ENCODE peak calls at places on chromosomes 3 and 15, in five cellular contexts. One of them, this sample, is unnamed.

GRCh38 chr3:119145500-119146167 is at the start of gene TEX55:
- DNase-seq in naive thymus-derived CD4-positive, alpha-beta T cell: peak; percentile 48
- DNase-seq in K562: peak; percentile 36
- DNase-seq in HepG2: peak; percentile 30
- DNase-seq in uterus: no peak
- DNase-seq in this sample: peak; percentile 22

GRCh38 chr3:87982421-87982820 is 76.4 kb downstream of the CGGBP1 start:
- DNase-seq in HepG2: no peak
- DNase-seq in naive thymus-derived CD4-positive, alpha-beta T cell: no peak
- DNase-seq in uterus: no peak
- DNase-seq in K562: no peak
- DNase-seq in this sample: no peak

GRCh38 chr15:47997712-47998111 is 123.1 kb upstream of the SLC24A5 start:
- DNase-seq in uterus: no peak
- DNase-seq in naive thymus-derived CD4-positive, alpha-beta T cell: no peak
- DNase-seq in HepG2: no peak
- DNase-seq in K562: no peak
- DNase-seq in this sample: no peak

GRCh38 chr15:100131321-100132224 is 210.2 kb downstream of the ADAMTS17 start:
- DNase-seq in naive thymus-derived CD4-positive, alpha-beta T cell: no peak
- DNase-seq in K562: peak; percentile 82
- DNase-seq in uterus: no peak
- DNase-seq in HepG2: peak; percentile 61
- DNase-seq in this sample: peak; percentile 81

GRCh38 chr3:186825294-186825821 is 17.2 kb upstream of the ADIPOQ start:
- DNase-seq in naive thymus-derived CD4-positive, alpha-beta T cell: no peak
- DNase-seq in uterus: no peak
- DNase-seq in HepG2: no peak
- DNase-seq in K562: peak; percentile 75
- DNase-seq in this sample: no peak

GRCh38 chr15:50107591-50108408 is 11.2 kb downstream of the ATP8B4 start:
- DNase-seq in uterus: no peak
- DNase-seq in HepG2: no peak
- DNase-seq in naive thymus-derived CD4-positive, alpha-beta T cell: no peak
- DNase-seq in K562: no peak
- DNase-seq in this sample: peak; percentile 42

GRCh38 chr15:44775923-44776322 is 39.6 kb downstream of the TRIM69 start:
- DNase-seq in K562: no peak
- DNase-seq in uterus: no peak
- DNase-seq in naive thymus-derived CD4-positive, alpha-beta T cell: no peak
- DNase-seq in HepG2: no peak
- DNase-seq in this sample: no peak

GRCh38 chr15:56390739-56391267 is 25.6 kb downstream of the TEX9 start:
- DNase-seq in HepG2: no peak
- DNase-seq in K562: no peak
- DNase-seq in uterus: no peak
- DNase-seq in naive thymus-derived CD4-positive, alpha-beta T cell: no peak
- DNase-seq in this sample: no peak

GRCh38 chr3:109973733-109974132 is 636.4 kb upstream of the DPPA4 start:
- DNase-seq in naive thymus-derived CD4-positive, alpha-beta T cell: no peak
- DNase-seq in HepG2: no peak
- DNase-seq in uterus: no peak
- DNase-seq in K562: no peak
- DNase-seq in this sample: no peak

GRCh38 chr15:71788646-71789579 is 21.4 kb upstream of the NR2E3 start:
- DNase-seq in K562: no peak
- DNase-seq in naive thymus-derived CD4-positive, alpha-beta T cell: no peak
- DNase-seq in HepG2: no peak
- DNase-seq in uterus: no peak
- DNase-seq in this sample: no peak

GRCh38 chr3:193704431-193704830 is 111.4 kb downstream of the OPA1 start:
- DNase-seq in K562: peak; percentile 38
- DNase-seq in uterus: no peak
- DNase-seq in naive thymus-derived CD4-positive, alpha-beta T cell: no peak
- DNase-seq in HepG2: no peak
- DNase-seq in this sample: no peak

GRCh38 chr3:8972614-8973013 is 9.3 kb upstream of the RAD18 start:
- DNase-seq in naive thymus-derived CD4-positive, alpha-beta T cell: no peak
- DNase-seq in uterus: no peak
- DNase-seq in K562: peak; percentile 93
- DNase-seq in HepG2: peak; percentile 20
- DNase-seq in this sample: no peak

GRCh38 chr15:73244333-73244732 is 124.4 kb downstream of the HCN4 start:
- DNase-seq in K562: peak; percentile 34
- DNase-seq in HepG2: peak; percentile 31
- DNase-seq in uterus: no peak
- DNase-seq in naive thymus-derived CD4-positive, alpha-beta T cell: no peak
- DNase-seq in this sample: no peak

GRCh38 chr15:31488437-31489204 is 162.0 kb downstream of the KLF13 start:
- DNase-seq in uterus: peak; percentile 67
- DNase-seq in HepG2: peak; percentile 64
- DNase-seq in K562: peak; percentile 81
- DNase-seq in naive thymus-derived CD4-positive, alpha-beta T cell: peak; percentile 66
- DNase-seq in this sample: no peak

GRCh38 chr3:14472471-14473351 is 67.4 kb downstream of the GRIP2 start:
- DNase-seq in naive thymus-derived CD4-positive, alpha-beta T cell: no peak
- DNase-seq in uterus: peak; percentile 84
- DNase-seq in HepG2: peak; percentile 20
- DNase-seq in K562: no peak
- DNase-seq in this sample: peak; percentile 20

GRCh38 chr3:112134335-112135124 is 1.5 kb upstream of the GCSAM start:
- DNase-seq in K562: no peak
- DNase-seq in HepG2: no peak
- DNase-seq in uterus: no peak
- DNase-seq in naive thymus-derived CD4-positive, alpha-beta T cell: peak; percentile 26
- DNase-seq in this sample: no peak

GRCh38 chr15:62307551-62307950 is 142.5 kb upstream of the C2CD4B start:
- DNase-seq in HepG2: no peak
- DNase-seq in uterus: no peak
- DNase-seq in K562: no peak
- DNase-seq in naive thymus-derived CD4-positive, alpha-beta T cell: no peak
- DNase-seq in this sample: no peak

GRCh38 chr3:164677317-164677716 is 401.0 kb downstream of the SI start:
- DNase-seq in naive thymus-derived CD4-positive, alpha-beta T cell: no peak
- DNase-seq in K562: no peak
- DNase-seq in uterus: no peak
- DNase-seq in HepG2: no peak
- DNase-seq in this sample: no peak

GRCh38 chr15:46815765-46816164 is 901.5 kb upstream of the SEMA6D start:
- DNase-seq in uterus: no peak
- DNase-seq in naive thymus-derived CD4-positive, alpha-beta T cell: no peak
- DNase-seq in K562: no peak
- DNase-seq in HepG2: no peak
- DNase-seq in this sample: peak; percentile 10

GRCh38 chr3:139187648-139188047 is 143.0 kb upstream of the PRR23C start:
- DNase-seq in uterus: no peak
- DNase-seq in HepG2: no peak
- DNase-seq in K562: peak; percentile 61
- DNase-seq in naive thymus-derived CD4-positive, alpha-beta T cell: no peak
- DNase-seq in this sample: no peak

GRCh38 chr3:129985113-129985512 is 10.6 kb downstream of the TRH start:
- DNase-seq in naive thymus-derived CD4-positive, alpha-beta T cell: no peak
- DNase-seq in uterus: no peak
- DNase-seq in HepG2: no peak
- DNase-seq in K562: no peak
- DNase-seq in this sample: no peak

GRCh38 chr15:46934851-46935250 is 782.5 kb upstream of the SEMA6D start:
- DNase-seq in uterus: no peak
- DNase-seq in HepG2: no peak
- DNase-seq in K562: no peak
- DNase-seq in naive thymus-derived CD4-positive, alpha-beta T cell: no peak
- DNase-seq in this sample: no peak

GRCh38 chr3:107522510-107523360 is at the start of gene BBX:
- DNase-seq in uterus: peak; percentile 94
- DNase-seq in naive thymus-derived CD4-positive, alpha-beta T cell: peak; percentile 97
- DNase-seq in HepG2: peak; percentile 88
- DNase-seq in K562: peak; percentile 89
- DNase-seq in this sample: peak; percentile 95

GRCh38 chr15:70653426-70653825 is 109.9 kb downstream of the UACA start:
- DNase-seq in K562: no peak
- DNase-seq in naive thymus-derived CD4-positive, alpha-beta T cell: no peak
- DNase-seq in HepG2: peak; percentile 67
- DNase-seq in uterus: no peak
- DNase-seq in this sample: no peak

GRCh38 chr3:112043621-112044201 is 9.2 kb downstream of the TMPRSS7 start:
- DNase-seq in naive thymus-derived CD4-positive, alpha-beta T cell: peak; percentile 61
- DNase-seq in uterus: peak; percentile 33
- DNase-seq in K562: peak; percentile 59
- DNase-seq in HepG2: peak; percentile 62
- DNase-seq in this sample: peak; percentile 37

GRCh38 chr3:189967254-189967865 is 153.3 kb downstream of the P3H2 start:
- DNase-seq in uterus: no peak
- DNase-seq in K562: peak; percentile 19
- DNase-seq in HepG2: peak; percentile 48
- DNase-seq in naive thymus-derived CD4-positive, alpha-beta T cell: peak; percentile 32
- DNase-seq in this sample: no peak

GRCh38 chr3:14346191-14346590 is 56.2 kb upstream of the SLC6A6 start:
- DNase-seq in HepG2: no peak
- DNase-seq in K562: no peak
- DNase-seq in uterus: no peak
- DNase-seq in naive thymus-derived CD4-positive, alpha-beta T cell: no peak
- DNase-seq in this sample: no peak

GRCh38 chr3:38397320-38397719 is 50.7 kb downstream of the XYLB start:
- DNase-seq in HepG2: peak; percentile 40
- DNase-seq in K562: no peak
- DNase-seq in uterus: no peak
- DNase-seq in naive thymus-derived CD4-positive, alpha-beta T cell: no peak
- DNase-seq in this sample: peak; percentile 33

GRCh38 chr3:7172996-7173395 is 312.1 kb downstream of the GRM7 start:
- DNase-seq in naive thymus-derived CD4-positive, alpha-beta T cell: no peak
- DNase-seq in HepG2: no peak
- DNase-seq in K562: no peak
- DNase-seq in uterus: no peak
- DNase-seq in this sample: no peak

GRCh38 chr3:168061332-168061996 is 34.3 kb downstream of the GOLIM4 start:
- DNase-seq in naive thymus-derived CD4-positive, alpha-beta T cell: no peak
- DNase-seq in uterus: no peak
- DNase-seq in HepG2: peak; percentile 13
- DNase-seq in K562: no peak
- DNase-seq in this sample: no peak

GRCh38 chr15:101314301-101314700 is 19.3 kb upstream of the SNRPA1 start:
- DNase-seq in naive thymus-derived CD4-positive, alpha-beta T cell: no peak
- DNase-seq in uterus: peak; percentile 0
- DNase-seq in K562: no peak
- DNase-seq in HepG2: no peak
- DNase-seq in this sample: no peak

GRCh38 chr15:51137024-51137423 is 42.3 kb upstream of the TNFAIP8L3 start:
- DNase-seq in naive thymus-derived CD4-positive, alpha-beta T cell: no peak
- DNase-seq in K562: no peak
- DNase-seq in uterus: no peak
- DNase-seq in HepG2: no peak
- DNase-seq in this sample: no peak

DNA sequence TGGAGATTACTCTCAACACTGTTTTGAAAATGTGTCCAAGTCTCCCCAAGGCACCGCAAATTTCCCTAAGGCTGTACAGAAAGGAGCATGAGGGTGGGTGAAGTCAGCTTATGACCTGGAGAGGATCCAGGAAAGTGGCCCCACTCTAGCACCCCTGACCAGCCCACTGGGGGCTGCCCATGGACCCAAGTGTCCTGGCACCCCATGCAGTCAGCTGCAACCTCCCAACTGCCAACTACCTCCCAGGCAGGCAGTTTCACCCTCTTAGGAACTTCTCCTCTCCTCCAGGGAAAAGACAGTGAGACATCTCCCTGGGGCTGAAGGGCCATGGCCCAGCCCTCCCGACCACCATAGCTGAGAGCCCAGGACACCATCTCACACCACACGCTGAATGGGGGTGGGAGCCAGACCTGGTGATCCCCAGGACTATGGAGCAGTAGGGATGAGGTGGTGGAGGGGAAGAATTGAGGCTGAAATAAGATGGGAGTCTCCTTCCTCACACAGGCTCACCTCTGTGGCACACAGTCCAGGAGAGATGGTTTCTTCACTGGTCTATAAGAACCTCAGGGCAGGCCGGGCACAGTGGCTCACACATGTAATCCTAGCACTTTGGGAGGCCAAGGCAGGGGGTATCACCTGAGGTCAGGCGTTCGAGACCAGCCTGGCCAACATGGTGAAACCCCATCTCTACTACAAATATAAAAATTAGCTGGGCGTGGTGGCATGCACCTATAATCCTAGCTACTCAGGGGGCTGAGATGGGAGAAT is 104.4 kb downstream of the DAPK2 start:
- DNase-seq in K562: no peak
- DNase-seq in uterus: no peak
- DNase-seq in naive thymus-derived CD4-positive, alpha-beta T cell: no peak
- DNase-seq in HepG2: no peak
- DNase-seq in this sample: peak; percentile 14
- H3K27ac ChIP-seq in K562: no peak overlapping the region
- H3K27ac ChIP-seq in uterus: peak overlapping the region; percentile 23
- H3K27ac ChIP-seq in naive thymus-derived CD4-positive, alpha-beta T cell: no peak overlapping the region
- H3K27ac ChIP-seq in HepG2: no peak overlapping the region
- H3K27ac ChIP-seq in this sample: no peak overlapping the region

DNA sequence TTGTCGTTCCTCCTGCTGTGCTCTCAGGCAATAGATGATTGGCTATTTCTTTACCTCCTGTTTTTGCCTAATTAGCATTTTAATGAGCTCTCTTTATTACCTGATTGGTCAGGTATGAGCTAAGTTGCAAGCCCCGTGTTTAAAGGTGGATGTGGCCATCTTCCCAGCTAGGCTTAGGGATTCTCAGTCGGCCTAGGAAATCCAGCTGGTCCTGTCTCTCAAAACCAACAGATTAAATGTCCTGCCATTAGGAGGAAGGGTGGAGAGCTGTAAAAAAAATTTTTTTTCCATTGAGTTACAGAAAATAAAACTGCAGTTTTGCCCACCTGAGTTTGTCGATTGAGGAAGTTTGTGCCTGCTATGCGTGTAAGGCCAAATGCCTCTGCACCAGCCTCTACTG is 5.4 kb upstream of the ACSBG1 start:
- DNase-seq in naive thymus-derived CD4-positive, alpha-beta T cell: no peak
- DNase-seq in HepG2: no peak
- DNase-seq in uterus: no peak
- DNase-seq in K562: no peak
- DNase-seq in this sample: no peak
- H3K4me1 ChIP-seq in naive thymus-derived CD4-positive, alpha-beta T cell: no peaks in the 10 kb centered on the region
- H3K4me1 ChIP-seq in HepG2: peaks cover 30% of the 10 kb centered on the region
- H3K4me1 ChIP-seq in uterus: no peaks in the 10 kb centered on the region
- H3K4me1 ChIP-seq in K562: peaks cover 19% of the 10 kb centered on the region
- H3K4me1 ChIP-seq in this sample: no peaks in the 10 kb centered on the region

GRCh38 chr3:24344784-24345439 is 149.7 kb downstream of the THRB start:
- DNase-seq in K562: no peak
- DNase-seq in uterus: no peak
- DNase-seq in naive thymus-derived CD4-positive, alpha-beta T cell: no peak
- DNase-seq in HepG2: no peak
- DNase-seq in this sample: no peak
- H3K4me3 ChIP-seq in K562: no peak overlapping the region
- H3K4me3 ChIP-seq in uterus: no peak overlapping the region
- H3K4me3 ChIP-seq in naive thymus-derived CD4-positive, alpha-beta T cell: no peak overlapping the region
- H3K4me3 ChIP-seq in HepG2: no peak overlapping the region
- H3K4me3 ChIP-seq in this sample: no peak overlapping the region

DNA sequence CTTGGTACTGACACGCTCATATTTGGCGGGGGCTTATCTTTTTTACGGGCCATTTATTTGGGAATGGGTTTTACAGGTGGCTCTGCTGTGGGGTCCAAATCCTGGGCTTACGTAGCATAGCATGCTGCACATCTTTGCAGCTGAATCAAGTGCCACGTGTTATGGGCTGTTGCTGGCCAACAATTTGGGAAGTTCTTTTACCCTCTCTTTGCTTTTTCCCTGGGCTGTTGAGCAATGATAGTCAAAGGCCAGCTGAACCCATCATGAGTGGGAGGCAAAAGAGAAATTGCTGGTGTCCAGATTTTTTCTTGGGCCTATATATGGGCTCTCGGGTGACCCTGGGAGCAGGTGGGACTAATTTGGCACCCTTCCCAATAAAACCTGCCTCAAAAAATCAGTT is 209.3 kb upstream of the SATB1 start:
- DNase-seq in naive thymus-derived CD4-positive, alpha-beta T cell: no peak
- DNase-seq in HepG2: no peak
- DNase-seq in uterus: no peak
- DNase-seq in K562: no peak
- DNase-seq in this sample: no peak
- H3K27ac ChIP-seq in naive thymus-derived CD4-positive, alpha-beta T cell: no peak overlapping the region
- H3K27ac ChIP-seq in HepG2: no peak overlapping the region
- H3K27ac ChIP-seq in uterus: no peak overlapping the region
- H3K27ac ChIP-seq in K562: no peak overlapping the region
- H3K27ac ChIP-seq in this sample: no peak overlapping the region